ENCODE peak calls at places on chromosome 16, in seven cellular contexts. One of them, this sample, is unnamed.

GRCh38 chr16:85376292-85377095 is 236.6 kb upstream of the GSE1 start:
- DNase-seq in T-helper 1 cell: no peak
- DNase-seq in psoas muscle: peak; percentile 74
- DNase-seq in fibroblast of mammary gland: no peak
- DNase-seq in OCI-M1: no peak
- DNase-seq in uterus: no peak
- DNase-seq in central memory CD4-positive, alpha-beta T cell: no peak
- DNase-seq in this sample: no peak

GRCh38 chr16:84144301-84144858 is 597 bp downstream of the HSDL1 start:
- DNase-seq in psoas muscle: no peak
- DNase-seq in uterus: no peak
- DNase-seq in central memory CD4-positive, alpha-beta T cell: peak; percentile 31
- DNase-seq in fibroblast of mammary gland: peak; percentile 8
- DNase-seq in T-helper 1 cell: peak; percentile 38
- DNase-seq in OCI-M1: peak; percentile 60
- DNase-seq in this sample: peak; percentile 36

GRCh38 chr16:56935201-56935600 is 3.3 kb downstream of the HERPUD1 start:
- DNase-seq in uterus: no peak
- DNase-seq in fibroblast of mammary gland: no peak
- DNase-seq in T-helper 1 cell: no peak
- DNase-seq in OCI-M1: no peak
- DNase-seq in central memory CD4-positive, alpha-beta T cell: no peak
- DNase-seq in psoas muscle: no peak
- DNase-seq in this sample: no peak

GRCh38 chr16:57736419-57737281 is 1.1 kb downstream of the KATNB1 start:
- DNase-seq in central memory CD4-positive, alpha-beta T cell: peak; percentile 52
- DNase-seq in fibroblast of mammary gland: peak; percentile 75
- DNase-seq in OCI-M1: peak; percentile 36
- DNase-seq in uterus: no peak
- DNase-seq in psoas muscle: no peak
- DNase-seq in T-helper 1 cell: no peak
- DNase-seq in this sample: peak; percentile 73

GRCh38 chr16:66334856-66335255 is 31.6 kb upstream of the CDH5 start:
- DNase-seq in T-helper 1 cell: no peak
- DNase-seq in central memory CD4-positive, alpha-beta T cell: no peak
- DNase-seq in fibroblast of mammary gland: no peak
- DNase-seq in psoas muscle: no peak
- DNase-seq in OCI-M1: no peak
- DNase-seq in uterus: no peak
- DNase-seq in this sample: no peak

GRCh38 chr16:20074089-20074956 is 633 bp upstream of the GPR139 start:
- DNase-seq in fibroblast of mammary gland: no peak
- DNase-seq in OCI-M1: no peak
- DNase-seq in uterus: no peak
- DNase-seq in psoas muscle: no peak
- DNase-seq in T-helper 1 cell: no peak
- DNase-seq in central memory CD4-positive, alpha-beta T cell: no peak
- DNase-seq in this sample: no peak

GRCh38 chr16:3690991-3691720 is 26.2 kb downstream of the TRAP1 start:
- DNase-seq in T-helper 1 cell: no peak
- DNase-seq in central memory CD4-positive, alpha-beta T cell: no peak
- DNase-seq in psoas muscle: peak; percentile 53
- DNase-seq in OCI-M1: peak; percentile 4
- DNase-seq in uterus: peak; percentile 56
- DNase-seq in fibroblast of mammary gland: peak; percentile 64
- DNase-seq in this sample: no peak

GRCh38 chr16:27706803-27707685 is 157.1 kb downstream of the KATNIP start:
- DNase-seq in OCI-M1: peak; percentile 63
- DNase-seq in uterus: no peak
- DNase-seq in psoas muscle: no peak
- DNase-seq in fibroblast of mammary gland: no peak
- DNase-seq in central memory CD4-positive, alpha-beta T cell: no peak
- DNase-seq in T-helper 1 cell: no peak
- DNase-seq in this sample: no peak

GRCh38 chr16:459761-460160 is 34.3 kb downstream of the RAB11FIP3 start:
- DNase-seq in uterus: no peak
- DNase-seq in fibroblast of mammary gland: no peak
- DNase-seq in central memory CD4-positive, alpha-beta T cell: no peak
- DNase-seq in T-helper 1 cell: no peak
- DNase-seq in OCI-M1: no peak
- DNase-seq in psoas muscle: no peak
- DNase-seq in this sample: no peak

GRCh38 chr16:22004321-22004720 is 3.4 kb upstream of the PDZD9 start:
- DNase-seq in fibroblast of mammary gland: no peak
- DNase-seq in T-helper 1 cell: no peak
- DNase-seq in OCI-M1: no peak
- DNase-seq in psoas muscle: no peak
- DNase-seq in central memory CD4-positive, alpha-beta T cell: no peak
- DNase-seq in uterus: no peak
- DNase-seq in this sample: no peak

GRCh38 chr16:56477096-56477878 is 25.9 kb downstream of the OGFOD1 start:
- DNase-seq in fibroblast of mammary gland: peak; percentile 91
- DNase-seq in OCI-M1: no peak
- DNase-seq in uterus: no peak
- DNase-seq in central memory CD4-positive, alpha-beta T cell: no peak
- DNase-seq in psoas muscle: no peak
- DNase-seq in T-helper 1 cell: no peak
- DNase-seq in this sample: no peak

GRCh38 chr16:81526935-81527334 is 82.3 kb downstream of the CMIP start:
- DNase-seq in T-helper 1 cell: no peak
- DNase-seq in OCI-M1: peak; percentile 71
- DNase-seq in fibroblast of mammary gland: peak; percentile 74
- DNase-seq in uterus: peak; percentile 33
- DNase-seq in central memory CD4-positive, alpha-beta T cell: peak; percentile 19
- DNase-seq in psoas muscle: peak; percentile 65
- DNase-seq in this sample: no peak

GRCh38 chr16:84464116-84464515 is 40.3 kb downstream of the MEAK7 start:
- DNase-seq in OCI-M1: no peak
- DNase-seq in T-helper 1 cell: no peak
- DNase-seq in psoas muscle: no peak
- DNase-seq in central memory CD4-positive, alpha-beta T cell: no peak
- DNase-seq in uterus: no peak
- DNase-seq in fibroblast of mammary gland: no peak
- DNase-seq in this sample: no peak

GRCh38 chr16:47043200-47043599 is 69.7 kb upstream of the DNAJA2 start:
- DNase-seq in fibroblast of mammary gland: no peak
- DNase-seq in uterus: no peak
- DNase-seq in central memory CD4-positive, alpha-beta T cell: no peak
- DNase-seq in T-helper 1 cell: no peak
- DNase-seq in psoas muscle: no peak
- DNase-seq in OCI-M1: no peak
- DNase-seq in this sample: no peak

GRCh38 chr16:54519161-54519685 is 232.6 kb upstream of the IRX3 start:
- DNase-seq in central memory CD4-positive, alpha-beta T cell: no peak
- DNase-seq in T-helper 1 cell: no peak
- DNase-seq in OCI-M1: no peak
- DNase-seq in fibroblast of mammary gland: peak; percentile 68
- DNase-seq in psoas muscle: no peak
- DNase-seq in uterus: no peak
- DNase-seq in this sample: no peak